ENCODE peak calls at places on chromosomes 3 and 15, in five cellular contexts. K, A, P, S and D are unnamed samples.

GRCh38 chr3:51974277-51974962 is 444 bp upstream of the ABHD14A start:
- DNase-seq in K (no peak), A (no peak), P (no peak), S (no peak), D (no peak)

GRCh38 chr3:98892263-98892662 is 9.2 kb downstream of the DCBLD2 start:
- DNase-seq in K (no peak), A (no peak), P (no peak), S (no peak), D (no peak)

GRCh38 chr15:91694829-91695205 is 158.7 kb upstream of the SLCO3A1 start:
- DNase-seq in K (peak), A (no peak), P (peak), S (peak), D (peak)

GRCh38 chr3:143327388-143327787 is 207.8 kb downstream of the CHST2 start:
- DNase-seq in K (peak), A (no peak), P (no peak), S (no peak), D (no peak)

GRCh38 chr3:171797265-171797679 is 13.0 kb downstream of the PLD1 start:
- DNase-seq in K (no peak), A (no peak), P (no peak), S (no peak), D (no peak)

GRCh38 chr3:55482496-55483195 is 4.5 kb downstream of the WNT5A start:
- DNase-seq in K (no peak), A (no peak), P (no peak), S (peak), D (no peak)

GRCh38 chr15:65086680-65087111 is 10.2 kb downstream of the KBTBD13 start:
- DNase-seq in K (no peak), A (no peak), P (no peak), S (no peak), D (no peak)

GRCh38 chr15:99486371-99487336 is 79.1 kb upstream of the MEF2A start:
- DNase-seq in K (peak), A (peak), P (no peak), S (peak), D (no peak)

GRCh38 chr15:53837263-53837662 is 77.8 kb upstream of the WDR72 start:
- DNase-seq in K (no peak), A (no peak), P (peak), S (no peak), D (no peak)

GRCh38 chr3:183295211-183295610 is 42.2 kb downstream of the B3GNT5 start:
- DNase-seq in K (peak), A (peak), P (peak), S (peak), D (peak)

GRCh38 chr15:68434021-68434420 is 2.1 kb upstream of the ITGA11 start:
- DNase-seq in K (no peak), A (no peak), P (no peak), S (no peak), D (no peak)

GRCh38 chr3:9168230-9168629 is 81.2 kb downstream of the SRGAP3 start:
- DNase-seq in K (no peak), A (peak), P (no peak), S (no peak), D (no peak)

GRCh38 chr15:59953392-59953883 is 50.7 kb upstream of the FOXB1 start:
- DNase-seq in K (no peak), A (no peak), P (no peak), S (no peak), D (no peak)

GRCh38 chr3:172659246-172660002 is 51.4 kb downstream of the NCEH1 start:
- DNase-seq in K (no peak), A (peak), P (no peak), S (no peak), D (no peak)

GRCh38 chr3:16385151-16385550 is 120.1 kb downstream of the OXNAD1 start:
- DNase-seq in K (no peak), A (no peak), P (no peak), S (no peak), D (no peak)

GRCh38 chr15:70535071-70535954 is 228.0 kb downstream of the UACA start:
- DNase-seq in K (no peak), A (no peak), P (no peak), S (no peak), D (no peak)

GRCh38 chr3:129481783-129482332 is 41.8 kb downstream of the IFT122 start:
- DNase-seq in K (peak), A (no peak), P (no peak), S (peak), D (no peak)

GRCh38 chr3:48273594-48274211 is 32.8 kb downstream of the ZNF589 start:
- DNase-seq in K (peak), A (no peak), P (peak), S (peak), D (peak)

GRCh38 chr15:25709437-25710159 is 153.5 kb downstream of the ATP10A start:
- DNase-seq in K (no peak), A (no peak), P (no peak), S (no peak), D (no peak)

GRCh38 chr15:40468850-40469249 is 1.9 kb upstream of the CHST14 start:
- DNase-seq in K (no peak), A (no peak), P (no peak), S (no peak), D (no peak)

GRCh38 chr3:184748219-184749135 is 36.6 kb upstream of the MAGEF1 start:
- DNase-seq in K (peak), A (no peak), P (peak), S (no peak), D (no peak)

GRCh38 chr3:187921391-187921790 is 176.1 kb upstream of the BCL6 start:
- DNase-seq in K (no peak), A (no peak), P (no peak), S (no peak), D (no peak)

GRCh38 chr15:63553388-63553791 is 43.8 kb upstream of the FBXL22 start:
- DNase-seq in K (peak), A (peak), P (no peak), S (peak), D (peak)

DNA sequence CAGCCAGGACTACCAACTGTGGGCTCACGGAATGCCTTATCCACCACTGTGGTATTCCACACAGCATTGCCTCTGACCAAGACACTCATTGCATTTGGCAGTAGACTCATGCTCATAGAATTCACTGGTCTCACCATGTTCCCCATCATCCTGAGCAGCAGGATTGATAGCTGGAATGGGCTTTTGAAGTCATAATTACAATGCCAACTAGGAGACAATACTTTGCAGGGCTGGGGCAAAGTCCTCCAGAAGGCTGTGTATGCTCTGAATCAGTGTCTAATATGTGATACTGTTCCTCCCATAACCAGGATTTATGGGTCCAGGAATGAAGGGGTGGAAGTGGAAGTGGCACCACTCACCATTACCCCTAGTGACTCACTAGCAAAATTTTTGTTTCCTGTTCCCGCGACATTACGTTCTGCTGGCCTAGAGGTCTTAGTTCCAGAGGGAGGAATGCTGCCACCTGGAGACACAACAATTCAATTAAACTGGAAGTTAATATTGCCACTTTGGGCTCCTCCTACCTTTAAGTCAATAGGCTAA is 58.6 kb upstream of the CCDC80 start:
- DNase-seq in K (peak), A (no peak), P (no peak), S (peak), D (no peak)
- TF ChIP-seq CTCF in K (peak), A (peak), P (no peak), S (peak), D (no peak)

GRCh38 chr15:31440754-31441298 is 114.2 kb downstream of the KLF13 start:
- DNase-seq in K (peak), A (no peak), P (no peak), S (peak), D (no peak)
- H3K4me3 ChIP-seq in K (peak), A (peak), P (no peak), S (peak), D (peak)

GRCh38 chr3:77562089-77562488 is 522.2 kb downstream of the ROBO2 start:
- DNase-seq in K (no peak), A (no peak), P (no peak), S (no peak), D (no peak)

DNA sequence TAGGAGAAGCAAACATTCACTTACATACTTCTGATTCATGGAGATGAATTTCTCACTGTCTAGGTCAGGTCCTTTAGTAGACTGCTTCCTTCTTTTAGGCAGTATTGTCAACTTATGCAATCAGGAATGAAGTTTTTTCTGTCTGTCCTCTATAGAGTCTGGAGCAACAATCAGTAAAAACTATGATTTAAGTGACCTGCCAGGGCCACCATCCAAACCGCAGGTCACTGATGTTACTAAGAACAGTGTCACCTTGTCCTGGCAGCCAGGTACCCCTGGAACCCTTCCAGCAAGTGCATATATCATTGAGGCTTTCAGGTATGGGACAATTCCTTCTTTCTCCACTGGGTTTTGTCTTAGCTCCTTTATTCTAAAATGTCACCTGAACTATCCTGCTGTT is 523.1 kb downstream of the ROBO2 start:
- DNase-seq in K (no peak), A (no peak), P (no peak), S (no peak), D (no peak)
- TF ChIP-seq CTCF in K (no peak), A (no peak), P (no peak), S (no peak), D (no peak)

DNA sequence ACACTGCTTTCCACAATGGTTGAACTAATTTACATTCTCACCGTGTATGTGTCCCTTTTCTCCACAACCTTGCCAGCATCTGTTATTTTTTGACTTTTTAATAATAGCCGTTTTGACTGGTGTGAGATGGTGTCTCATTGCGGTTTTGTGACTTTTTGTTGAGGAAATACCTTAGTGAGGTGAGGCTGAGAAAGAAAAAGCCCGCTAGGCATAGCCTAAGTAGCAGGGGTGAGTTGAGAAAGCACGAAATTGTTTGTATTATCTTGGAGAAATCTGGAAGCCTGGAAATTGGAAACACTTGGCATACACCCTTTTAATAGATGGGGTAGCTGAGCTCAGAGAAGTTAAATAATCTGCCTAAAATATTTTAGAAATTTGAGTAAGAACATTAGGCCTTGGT is 61.5 kb upstream of the CFAP161 start:
- DNase-seq in K (no peak), A (no peak), P (no peak), S (no peak), D (no peak)
- H3K4me3 ChIP-seq in K (no peak), A (no peak), P (no peak), S (no peak), D (no peak)

GRCh38 chr3:44198957-44199269 is 42.8 kb upstream of the TOPAZ1 start:
- DNase-seq in K (no peak), A (no peak), P (no peak), S (no peak), D (no peak)
- TF ChIP-seq CTCF in K (no peak), A (no peak), P (no peak), S (no peak), D (no peak)

DNA sequence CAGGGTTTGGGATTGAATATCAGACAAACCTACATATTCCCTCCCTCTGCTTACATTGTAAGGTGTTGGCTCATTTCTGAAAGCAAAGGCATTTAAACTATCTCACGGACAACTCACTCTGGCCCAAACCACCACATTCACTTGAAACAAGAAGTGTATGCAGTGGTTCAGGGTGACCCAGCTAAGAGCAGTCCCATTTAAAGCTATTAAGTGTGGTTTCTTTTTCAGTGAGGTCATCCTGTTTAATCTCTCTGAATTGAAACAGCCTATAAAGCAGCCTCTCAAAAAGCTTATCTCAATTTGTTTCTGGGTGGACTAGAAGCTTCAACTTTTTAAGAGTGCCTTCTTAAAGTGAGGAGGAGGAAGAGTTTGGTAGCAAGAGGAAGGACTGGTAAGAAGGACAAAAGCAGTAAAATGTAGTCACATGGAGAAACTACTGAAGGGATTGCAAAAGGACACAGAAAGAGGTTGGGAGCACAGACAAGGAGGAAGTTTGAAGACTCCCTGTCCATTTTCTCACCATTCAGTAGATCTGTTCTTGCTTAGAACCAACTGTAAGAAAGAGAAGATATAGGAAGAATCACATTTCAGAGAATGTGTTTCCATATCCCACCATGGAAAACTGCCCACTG is 151.6 kb downstream of the TMCO5A start:
- DNase-seq in K (peak), A (no peak), P (no peak), S (peak), D (no peak)
- H3K4me3 ChIP-seq in K (no peak), A (no peak), P (no peak), S (no peak), D (no peak)

GRCh38 chr15:31265871-31266711 is 60.5 kb upstream of the KLF13 start:
- DNase-seq in K (peak), A (no peak), P (no peak), S (peak), D (no peak)
- TF ChIP-seq CTCF in K (no peak), A (no peak), P (no peak), S (no peak), D (no peak)

GRCh38 chr15:85840802-85841152 is 46.1 kb upstream of the KLHL25 start:
- DNase-seq in K (no peak), A (no peak), P (no peak), S (no peak), D (no peak)
- H3K4me3 ChIP-seq in K (no peak), A (no peak), P (no peak), S (no peak), D (peak)

GRCh38 chr3:85821130-85821756 is 862.5 kb downstream of the CADM2 start:
- DNase-seq in K (no peak), A (peak), P (peak), S (no peak), D (peak)
- TF ChIP-seq CTCF in K (peak), A (peak), P (peak), S (no peak), D (peak)